ENCODE peak calls at places on chromosomes 6 and 20, in eight cellular contexts. O, N, U, Q, P, L, D and R are unnamed samples.

GRCh38 chr20:18537651-18538050 is 29.6 kb upstream of the SMIM26 start:
- DNase-seq in O (no peak), N (no peak), U (peak; percentile 57), Q (no peak), P (no peak), L (no peak), D (peak; percentile 6), R (no peak)

GRCh38 chr20:42979720-42980119 is 210.0 kb downstream of the PTPRT start:
- DNase-seq in O (no peak), N (no peak), U (no peak), Q (no peak), P (no peak), L (no peak), D (no peak), R (no peak)

GRCh38 chr6:39303425-39304153 is 10.6 kb downstream of the KCNK17 start:
- DNase-seq in O (no peak), N (no peak), U (no peak), Q (no peak), P (no peak), L (no peak), D (no peak), R (no peak)

GRCh38 chr6:7939864-7940228 is 29.3 kb upstream of the TXNDC5 start:
- DNase-seq in O (no peak), N (no peak), U (peak; percentile 44), Q (no peak), P (no peak), L (no peak), D (peak; percentile 37), R (no peak)

GRCh38 chr6:130778946-130779657 is 48.1 kb upstream of the SMLR1 start:
- DNase-seq in O (no peak), N (no peak), U (peak; percentile 86), Q (no peak), P (no peak), L (no peak), D (peak; percentile 62), R (no peak)

GRCh38 chr6:31321005-31321707 is 35.8 kb downstream of the HLA-B start:
- DNase-seq in O (no peak), N (no peak), U (no peak), Q (no peak), P (no peak), L (no peak), D (no peak), R (no peak)

GRCh38 chr20:20492521-20493334 is 124.8 kb downstream of the INSM1 start:
- DNase-seq in O (no peak), N (no peak), U (no peak), Q (no peak), P (no peak), L (no peak), D (peak; percentile 22), R (no peak)

GRCh38 chr6:38771111-38771694 is 56.1 kb downstream of the DNAH8 start:
- DNase-seq in O (no peak), N (no peak), U (peak; percentile 1), Q (no peak), P (no peak), L (no peak), D (peak; percentile 2), R (no peak)

GRCh38 chr20:11436113-11436890 is 481.4 kb upstream of the BTBD3 start:
- DNase-seq in O (no peak), N (no peak), U (no peak), Q (no peak), P (no peak), L (no peak), D (no peak), R (no peak)

GRCh38 chr6:52504778-52505127 is 72.1 kb downstream of the TRAM2 start:
- DNase-seq in O (no peak), N (no peak), U (no peak), Q (no peak), P (no peak), L (no peak), D (no peak), R (no peak)

GRCh38 chr6:90251295-90251992 is 45.2 kb downstream of the BACH2 start:
- DNase-seq in O (peak; percentile 84), N (no peak), U (no peak), Q (no peak), P (no peak), L (no peak), D (no peak), R (no peak)
- H3K27ac ChIP-seq in O (peak overlapping the region; percentile 84), N (no peak overlapping the region), U (no peak overlapping the region), Q (no peak overlapping the region), P (no peak overlapping the region), L (no peak overlapping the region), D (no peak overlapping the region), R (no peak overlapping the region)

DNA sequence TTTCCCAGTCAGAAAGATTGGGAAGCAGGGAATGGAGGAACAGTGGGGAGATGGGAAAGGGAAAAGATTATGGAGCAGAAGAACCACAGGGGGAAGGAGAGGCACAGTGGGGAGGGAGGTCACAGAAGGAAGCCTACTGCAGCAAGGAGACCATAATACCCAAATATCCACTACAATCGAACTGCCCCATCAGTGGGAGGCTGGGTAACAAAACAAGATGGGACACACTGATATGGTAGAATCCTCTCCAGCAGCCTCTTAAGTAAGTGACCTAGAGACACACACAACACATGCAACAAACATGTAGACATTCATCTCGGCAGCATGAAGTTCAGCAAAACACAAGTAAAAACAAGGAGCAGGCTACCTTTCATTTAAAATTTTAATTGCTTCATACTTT is 4.8 kb upstream of the FOXP4 start:
- DNase-seq in O (no peak), N (no peak), U (no peak), Q (no peak), P (no peak), L (no peak), D (no peak), R (no peak)
- H3K4me1 ChIP-seq in O (peaks cover 27% of the 10 kb centered on the region), N (peaks cover 13% of the 10 kb centered on the region), U (no peaks in the 10 kb centered on the region), Q (peaks cover 9% of the 10 kb centered on the region), P (peaks cover 14% of the 10 kb centered on the region), L (peaks cover 6% of the 10 kb centered on the region), D (peaks cover 9% of the 10 kb centered on the region), R (no peaks in the 10 kb centered on the region)

DNA sequence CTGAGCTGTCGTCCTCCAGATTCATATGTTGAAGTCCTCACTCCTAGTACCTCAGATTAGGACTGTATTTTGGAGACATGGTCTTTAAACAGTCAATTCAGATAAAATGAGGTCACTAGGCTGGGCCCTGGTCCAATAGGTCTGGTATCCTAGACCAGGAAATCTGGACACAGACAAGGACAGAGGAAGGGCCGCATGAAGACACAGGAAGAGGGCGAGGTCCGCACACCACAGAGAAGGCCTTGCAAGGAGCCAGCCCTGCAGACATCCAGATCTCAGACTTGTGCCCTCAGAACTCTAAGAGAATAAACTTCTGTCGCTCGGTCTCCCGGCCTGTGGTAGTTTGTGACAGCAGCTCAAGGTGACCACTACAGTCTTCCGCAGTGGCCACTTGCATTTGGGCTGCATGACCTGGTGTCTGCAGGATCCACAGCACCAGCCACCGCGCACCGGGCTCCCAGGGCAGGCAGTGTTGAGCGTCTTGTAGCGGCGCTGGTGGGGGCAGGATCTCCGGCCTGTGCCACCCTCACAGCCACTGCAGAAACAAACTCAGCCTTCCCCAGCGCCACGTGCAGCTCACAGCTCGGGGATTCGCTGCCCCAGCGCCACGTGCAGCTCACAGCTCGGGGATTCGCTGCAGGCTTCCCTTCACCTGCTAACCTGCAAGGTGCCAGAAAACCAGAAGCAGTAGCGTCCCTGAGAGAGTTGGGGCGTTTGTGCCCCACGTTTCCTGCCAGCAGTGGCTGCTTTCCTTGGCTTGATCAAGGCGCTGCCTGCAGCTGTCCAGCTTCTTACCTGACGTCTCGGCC is 6.0 kb upstream of the RBM38 start:
- DNase-seq in O (no peak), N (no peak), U (no peak), Q (peak; percentile 66), P (no peak), L (no peak), D (no peak), R (peak; percentile 51)
- H3K36me3 ChIP-seq in O (peaks cover 28% of the 10 kb centered on the region), N (no peaks in the 10 kb centered on the region), U (no peaks in the 10 kb centered on the region), Q (peaks cover 4% of the 10 kb centered on the region), P (peaks cover 5% of the 10 kb centered on the region), L (no peaks in the 10 kb centered on the region), D (peaks cover 5% of the 10 kb centered on the region), R (peaks cover 16% of the 10 kb centered on the region)

GRCh38 chr6:166623318-166623717 is 3.7 kb downstream of the RPS6KA2 start:
- DNase-seq in O (no peak), N (no peak), U (no peak), Q (no peak), P (no peak), L (no peak), D (peak; percentile 42), R (no peak)
- H3K27ac ChIP-seq in O (no peak overlapping the region), N (peak overlapping the region; percentile 42), U (no peak overlapping the region), Q (no peak overlapping the region), P (peak overlapping the region; percentile 94), L (no peak overlapping the region), D (no peak overlapping the region), R (no peak overlapping the region)